ENCODE peak calls at places on chromosome 18, in six cellular contexts. One of them, this sample, is unnamed.
A peak's percentile ranks its signal among the peaks of the same experiment; 100 is the strongest.

GRCh38 chr18:8625693-8626092 is 16.5 kb downstream of the RAB12 start:
- DNase-seq in mesenchymal stem cell: no peak
- DNase-seq in IMR-90: no peak
- DNase-seq in H9: no peak
- DNase-seq in H1: no peak
- DNase-seq in trophoblast cell: no peak
- DNase-seq in this sample: no peak

GRCh38 chr18:23752796-23753195 is 63.5 kb downstream of the LAMA3 start:
- DNase-seq in trophoblast cell: no peak
- DNase-seq in H9: no peak
- DNase-seq in IMR-90: no peak
- DNase-seq in mesenchymal stem cell: no peak
- DNase-seq in H1: no peak
- DNase-seq in this sample: no peak

GRCh38 chr18:22346968-22347611 is 70.6 kb downstream of the CTAGE1 start:
- DNase-seq in H1: no peak
- DNase-seq in trophoblast cell: peak; percentile 53
- DNase-seq in IMR-90: peak; percentile 73
- DNase-seq in mesenchymal stem cell: peak; percentile 78
- DNase-seq in H9: peak; percentile 78
- DNase-seq in this sample: peak; percentile 54

GRCh38 chr18:63051928-63052327 is 267.6 kb downstream of the BCL2 start:
- DNase-seq in H1: no peak
- DNase-seq in mesenchymal stem cell: no peak
- DNase-seq in H9: no peak
- DNase-seq in trophoblast cell: no peak
- DNase-seq in IMR-90: no peak
- DNase-seq in this sample: no peak

GRCh38 chr18:8962906-8963635 is 139.4 kb upstream of the NDUFV2 start:
- DNase-seq in mesenchymal stem cell: no peak
- DNase-seq in IMR-90: no peak
- DNase-seq in H9: no peak
- DNase-seq in trophoblast cell: no peak
- DNase-seq in H1: no peak
- DNase-seq in this sample: no peak

GRCh38 chr18:58172031-58172430 is 128.0 kb downstream of the NEDD4L start:
- DNase-seq in H9: peak; percentile 17
- DNase-seq in H1: no peak
- DNase-seq in trophoblast cell: no peak
- DNase-seq in IMR-90: no peak
- DNase-seq in mesenchymal stem cell: no peak
- DNase-seq in this sample: no peak

GRCh38 chr18:11050966-11051365 is 98.4 kb downstream of the PIEZO2 start:
- DNase-seq in IMR-90: no peak
- DNase-seq in trophoblast cell: no peak
- DNase-seq in H1: no peak
- DNase-seq in H9: no peak
- DNase-seq in mesenchymal stem cell: no peak
- DNase-seq in this sample: no peak

GRCh38 chr18:9552189-9552588 is 62.2 kb downstream of the PPP4R1 start:
- DNase-seq in IMR-90: peak; percentile 28
- DNase-seq in H9: no peak
- DNase-seq in H1: no peak
- DNase-seq in mesenchymal stem cell: no peak
- DNase-seq in trophoblast cell: peak; percentile 22
- DNase-seq in this sample: no peak

GRCh38 chr18:49584431-49584830 is 22.6 kb downstream of the LIPG start:
- DNase-seq in trophoblast cell: no peak
- DNase-seq in H1: no peak
- DNase-seq in mesenchymal stem cell: no peak
- DNase-seq in H9: no peak
- DNase-seq in IMR-90: no peak
- DNase-seq in this sample: no peak

GRCh38 chr18:77000527-77000926 is 132.1 kb downstream of the MBP start:
- DNase-seq in H9: peak; percentile 40
- DNase-seq in mesenchymal stem cell: peak; percentile 41
- DNase-seq in H1: no peak
- DNase-seq in trophoblast cell: peak; percentile 75
- DNase-seq in IMR-90: peak; percentile 32
- DNase-seq in this sample: peak; percentile 49

GRCh38 chr18:63261029-63261428 is 58.5 kb downstream of the BCL2 start:
- DNase-seq in trophoblast cell: peak; percentile 57
- DNase-seq in H1: no peak
- DNase-seq in H9: no peak
- DNase-seq in IMR-90: no peak
- DNase-seq in mesenchymal stem cell: no peak
- DNase-seq in this sample: no peak

GRCh38 chr18:44758821-44759624 is 78.3 kb downstream of the SETBP1 start:
- DNase-seq in trophoblast cell: no peak
- DNase-seq in H9: no peak
- DNase-seq in H1: no peak
- DNase-seq in mesenchymal stem cell: no peak
- DNase-seq in IMR-90: no peak
- DNase-seq in this sample: no peak

GRCh38 chr18:35635171-35635570 is 53.6 kb downstream of the GALNT1 start:
- DNase-seq in H9: no peak
- DNase-seq in IMR-90: peak; percentile 86
- DNase-seq in H1: no peak
- DNase-seq in trophoblast cell: peak; percentile 13
- DNase-seq in mesenchymal stem cell: peak; percentile 88
- DNase-seq in this sample: no peak

GRCh38 chr18:74806700-74807416 is 209.2 kb downstream of the ZNF407 start:
- DNase-seq in trophoblast cell: peak; percentile 75
- DNase-seq in H1: no peak
- DNase-seq in H9: no peak
- DNase-seq in IMR-90: peak; percentile 94
- DNase-seq in mesenchymal stem cell: peak; percentile 81
- DNase-seq in this sample: no peak

GRCh38 chr18:51569561-51569960 is 372.1 kb upstream of the MEX3C start:
- DNase-seq in IMR-90: no peak
- DNase-seq in trophoblast cell: no peak
- DNase-seq in H1: no peak
- DNase-seq in mesenchymal stem cell: no peak
- DNase-seq in H9: no peak
- DNase-seq in this sample: no peak

GRCh38 chr18:51563401-51563800 is 365.9 kb upstream of the MEX3C start:
- DNase-seq in IMR-90: no peak
- DNase-seq in H1: no peak
- DNase-seq in mesenchymal stem cell: no peak
- DNase-seq in trophoblast cell: no peak
- DNase-seq in H9: peak; percentile 29
- DNase-seq in this sample: no peak

GRCh38 chr18:51568151-51568550 is 370.7 kb upstream of the MEX3C start:
- DNase-seq in IMR-90: no peak
- DNase-seq in mesenchymal stem cell: no peak
- DNase-seq in H9: no peak
- DNase-seq in H1: no peak
- DNase-seq in trophoblast cell: no peak
- DNase-seq in this sample: no peak

GRCh38 chr18:51569153-51569552 is 371.7 kb upstream of the MEX3C start:
- DNase-seq in H9: no peak
- DNase-seq in IMR-90: no peak
- DNase-seq in H1: no peak
- DNase-seq in mesenchymal stem cell: no peak
- DNase-seq in trophoblast cell: no peak
- DNase-seq in this sample: no peak
- H2AK5ac ChIP-seq in H9: no peak overlapping the region
- H2AK5ac ChIP-seq in IMR-90: no peak overlapping the region
- H2AK5ac ChIP-seq in H1: no peak overlapping the region
- H2AK5ac ChIP-seq in mesenchymal stem cell: no peak overlapping the region
- H2AK5ac ChIP-seq in trophoblast cell: no peak overlapping the region
- H2AK5ac ChIP-seq in this sample: no peak overlapping the region

DNA sequence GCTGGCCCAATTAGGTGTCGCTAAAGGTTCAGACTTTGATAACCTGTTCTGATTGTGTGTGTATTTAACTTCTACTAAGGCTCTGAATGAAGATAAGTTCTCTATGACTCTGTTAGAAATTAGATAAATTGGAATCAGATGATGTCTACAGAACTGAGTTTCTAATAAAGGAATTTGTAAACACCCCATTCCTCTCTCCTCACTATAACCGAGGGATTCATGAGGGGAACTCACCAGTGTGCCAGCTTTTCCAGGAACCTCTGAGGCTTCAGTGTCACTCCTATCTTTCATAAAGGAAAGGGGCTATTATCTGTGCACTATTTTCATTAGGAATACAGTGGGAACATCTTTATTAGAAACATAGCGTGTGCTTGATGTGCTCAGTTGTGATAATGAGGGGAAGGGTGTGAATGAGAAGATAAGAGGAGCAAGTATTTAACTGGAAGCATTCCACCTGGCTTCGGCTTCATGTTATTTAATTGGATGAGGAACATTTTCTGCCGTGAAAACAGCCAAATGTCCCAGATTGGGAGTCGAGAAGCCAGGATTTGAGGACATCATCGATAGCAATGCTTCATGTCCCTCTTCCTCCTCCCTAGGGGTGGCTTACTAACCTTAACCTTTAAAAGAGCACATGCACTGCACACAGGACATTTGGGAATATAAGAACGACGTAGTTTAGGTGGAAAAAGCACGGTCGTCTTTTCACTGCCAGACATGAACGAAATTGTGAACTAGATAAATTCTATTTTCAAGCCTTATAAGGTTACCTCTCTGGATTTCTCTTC is 84.8 kb upstream of the TCF4 start:
- DNase-seq in trophoblast cell: no peak
- DNase-seq in mesenchymal stem cell: no peak
- DNase-seq in H9: no peak
- DNase-seq in IMR-90: no peak
- DNase-seq in H1: no peak
- DNase-seq in this sample: no peak
- H3K4ac ChIP-seq in trophoblast cell: no peak overlapping the region
- H3K4ac ChIP-seq in mesenchymal stem cell: no peak overlapping the region
- H3K4ac ChIP-seq in H9: no peak overlapping the region
- H3K4ac ChIP-seq in IMR-90: no peak overlapping the region
- H3K4ac ChIP-seq in H1: no peak overlapping the region
- H3K4ac ChIP-seq in this sample: no peak overlapping the region

DNA sequence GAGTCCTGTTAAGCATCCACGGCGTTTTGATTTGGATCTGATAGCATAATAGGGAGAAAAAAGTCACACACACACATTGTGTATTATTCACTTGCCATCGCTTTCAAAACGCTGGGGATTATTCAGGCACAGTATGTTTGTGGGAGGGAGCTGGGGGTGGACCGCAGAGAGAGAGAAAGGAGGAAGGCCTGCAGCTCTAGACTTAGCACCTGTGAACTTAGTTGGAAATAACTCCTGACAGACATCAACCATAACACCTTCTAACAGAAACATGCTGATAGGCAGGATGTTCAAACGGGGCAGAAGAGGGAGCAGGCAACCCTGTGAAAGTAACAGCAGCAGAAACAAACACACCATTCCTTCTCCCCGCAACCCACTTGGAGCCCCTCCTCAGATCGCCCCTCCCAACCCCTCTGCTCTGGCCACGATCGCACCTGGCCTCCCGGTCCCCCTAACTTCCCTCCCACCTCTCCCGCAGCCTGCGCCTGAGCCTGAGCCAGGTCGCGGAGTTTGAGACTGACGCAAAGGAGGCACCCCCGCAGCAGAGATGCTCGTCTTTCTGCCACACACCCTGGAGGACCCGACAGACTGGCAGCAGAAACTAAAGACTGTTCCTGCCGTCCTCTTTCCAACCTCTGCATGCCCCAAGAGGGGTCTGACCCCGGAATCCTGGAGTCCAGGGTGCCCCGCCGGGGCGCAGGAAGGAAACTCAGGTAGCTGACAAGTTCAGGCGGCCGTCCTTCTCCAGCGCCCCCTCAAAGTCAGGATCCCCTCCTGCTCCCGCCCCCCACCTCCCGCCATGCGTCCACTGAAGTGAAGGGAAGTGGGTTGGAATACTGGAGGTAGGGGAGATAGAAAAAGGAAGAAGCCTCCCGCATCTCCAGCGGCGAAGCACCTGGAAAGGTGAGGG is 738 bp downstream of the CHST9 start:
- DNase-seq in IMR-90: no peak
- DNase-seq in H9: peak; percentile 62
- DNase-seq in mesenchymal stem cell: no peak
- DNase-seq in H1: no peak
- DNase-seq in trophoblast cell: no peak
- DNase-seq in this sample: no peak
- H3K9me3 ChIP-seq in IMR-90: peaks cover 2% of the 10 kb centered on the region
- H3K9me3 ChIP-seq in H9: no peaks in the 10 kb centered on the region
- H3K9me3 ChIP-seq in mesenchymal stem cell: no peaks in the 10 kb centered on the region
- H3K9me3 ChIP-seq in H1: no peaks in the 10 kb centered on the region
- H3K9me3 ChIP-seq in trophoblast cell: no peaks in the 10 kb centered on the region
- H3K9me3 ChIP-seq in this sample: no peaks in the 10 kb centered on the region

GRCh38 chr18:3605562-3606443 is 155.8 kb downstream of the TGIF1 start:
- DNase-seq in H9: no peak
- DNase-seq in trophoblast cell: no peak
- DNase-seq in IMR-90: peak; percentile 62
- DNase-seq in H1: no peak
- DNase-seq in mesenchymal stem cell: peak; percentile 74
- DNase-seq in this sample: no peak

GRCh38 chr18:3610188-3610708 is 160.3 kb downstream of the TGIF1 start:
- DNase-seq in H9: no peak
- DNase-seq in trophoblast cell: no peak
- DNase-seq in mesenchymal stem cell: no peak
- DNase-seq in IMR-90: no peak
- DNase-seq in H1: no peak
- DNase-seq in this sample: no peak

GRCh38 chr18:3610818-3611217 is 160.8 kb downstream of the TGIF1 start:
- DNase-seq in trophoblast cell: no peak
- DNase-seq in mesenchymal stem cell: no peak
- DNase-seq in H1: no peak
- DNase-seq in H9: no peak
- DNase-seq in IMR-90: peak; percentile 44
- DNase-seq in this sample: no peak

GRCh38 chr18:3607309-3608098 is 157.5 kb downstream of the TGIF1 start:
- DNase-seq in H1: no peak
- DNase-seq in IMR-90: no peak
- DNase-seq in H9: no peak
- DNase-seq in mesenchymal stem cell: no peak
- DNase-seq in trophoblast cell: no peak
- DNase-seq in this sample: no peak

GRCh38 chr18:3608488-3608887 is 158.5 kb downstream of the TGIF1 start:
- DNase-seq in H1: no peak
- DNase-seq in IMR-90: no peak
- DNase-seq in trophoblast cell: no peak
- DNase-seq in H9: no peak
- DNase-seq in mesenchymal stem cell: no peak
- DNase-seq in this sample: no peak
- H2AK5ac ChIP-seq in H1: no peak overlapping the region
- H2AK5ac ChIP-seq in IMR-90: peak overlapping the region; percentile 31
- H2AK5ac ChIP-seq in trophoblast cell: no peak overlapping the region
- H2AK5ac ChIP-seq in H9: no peak overlapping the region
- H2AK5ac ChIP-seq in mesenchymal stem cell: peak overlapping the region; percentile 41
- H2AK5ac ChIP-seq in this sample: no peak overlapping the region

This sample was measured in neuronal stem cell.